ENCODE peak calls at places on chromosomes 13 and 19, in five cellular contexts. W is AG04450; B is AG04449; A is cardiac muscle cell; P is naive thymus-derived CD4-positive, alpha-beta T cell. O is an unnamed sample.

GRCh38 chr19:42091300-42092266 is 15.6 kb downstream of the ZNF574 start:
- DNase-seq in B (no peak), P (no peak), A (peak; percentile 55), W (no peak), O (no peak)

GRCh38 chr13:38804536-38804935 is 117.7 kb downstream of the FREM2 start:
- DNase-seq in B (no peak), W (no peak), A (no peak), P (no peak), O (peak; percentile 16)

GRCh38 chr19:53068834-53069233 is 24.3 kb downstream of the ERVV-2 start:
- DNase-seq in W (no peak), B (no peak), P (no peak), A (no peak), O (no peak)

GRCh38 chr19:41223431-41224234 is 4.6 kb downstream of the AXL start:
- DNase-seq in P (no peak), W (no peak), A (peak; percentile 29), B (no peak), O (peak; percentile 76)

GRCh38 chr13:48333976-48334375 is 30.4 kb downstream of the RB1 start:
- DNase-seq in W (no peak), B (no peak), P (no peak), A (no peak), O (no peak)

GRCh38 chr13:62294210-62294609 is 878.6 kb upstream of the PCDH20 start:
- DNase-seq in B (no peak), P (no peak), A (no peak), W (no peak), O (no peak)

GRCh38 chr19:19064098-19064722 is 416 bp downstream of the SLC25A42 start:
- DNase-seq in P (no peak), B (no peak), A (no peak), W (no peak), O (no peak)

GRCh38 chr19:572891-573825 is 762 bp downstream of the BSG start:
- DNase-seq in A (peak; percentile 69), P (no peak), B (no peak), W (no peak), O (peak; percentile 59)

GRCh38 chr13:45055902-45056648 is 64.2 kb upstream of the GTF2F2 start:
- DNase-seq in P (no peak), A (no peak), B (no peak), W (no peak), O (no peak)

GRCh38 chr13:100836696-100837095 is 162.1 kb upstream of the TMTC4 start:
- DNase-seq in P (no peak), A (no peak), W (no peak), B (no peak), O (no peak)

GRCh38 chr19:29277107-29277506 is 64.2 kb upstream of the UQCRFS1 start:
- DNase-seq in A (peak; percentile 42), B (no peak), P (peak; percentile 31), W (no peak), O (peak; percentile 77)

GRCh38 chr13:101570410-101570809 is 117.9 kb downstream of the ITGBL1 start:
- DNase-seq in A (no peak), B (no peak), W (no peak), P (no peak), O (no peak)

GRCh38 chr13:41590643-41591042 is 133.3 kb downstream of the RGCC start:
- DNase-seq in B (no peak), P (no peak), W (no peak), A (no peak), O (no peak)

GRCh38 chr19:6429419-6430221 is 3.9 kb downstream of the SLC25A41 start:
- DNase-seq in B (no peak), P (no peak), A (no peak), W (no peak), O (no peak)

GRCh38 chr19:4707956-4708650 is 15.5 kb downstream of the DPP9 start:
- DNase-seq in P (no peak), W (no peak), A (no peak), B (no peak), O (no peak)

GRCh38 chr19:18995804-18996241 is 37.5 kb downstream of the SUGP2 start:
- DNase-seq in W (peak; percentile 91), B (peak; percentile 46), A (peak; percentile 71), P (no peak), O (peak; percentile 93)

GRCh38 chr13:100694722-100695644 is 20.4 kb upstream of the TMTC4 start:
- DNase-seq in P (no peak), B (no peak), A (peak; percentile 71), W (no peak), O (peak; percentile 87)

GRCh38 chr19:4139614-4140236 is 13.7 kb upstream of the CREB3L3 start:
- DNase-seq in W (no peak), B (no peak), P (peak; percentile 90), A (peak; percentile 59), O (peak; percentile 83)

GRCh38 chr13:48561461-48562224 is 28.8 kb upstream of the RCBTB2 start:
- DNase-seq in B (no peak), W (no peak), A (no peak), P (no peak), O (no peak)

GRCh38 chr13:30395192-30396158 is 26.8 kb upstream of the UBE2L5 start:
- DNase-seq in P (peak; percentile 64), A (peak; percentile 28), B (peak; percentile 83), W (peak; percentile 88), O (peak; percentile 78)

GRCh38 chr13:107576430-107576829 is 638.9 kb downstream of the LIG4 start:
- DNase-seq in A (no peak), W (no peak), P (no peak), B (no peak), O (no peak)

GRCh38 chr19:31988256-31988655 is 357.2 kb upstream of the ZNF507 start:
- DNase-seq in A (no peak), W (no peak), P (no peak), B (no peak), O (no peak)

GRCh38 chr13:73657821-73658540 is 476.2 kb downstream of the KLF12 start:
- DNase-seq in B (no peak), W (no peak), P (no peak), A (no peak), O (no peak)

GRCh38 chr13:112873851-112874750 is 94.9 kb upstream of the MCF2L start:
- DNase-seq in A (peak; percentile 90), W (peak; percentile 10), P (no peak), B (no peak), O (peak; percentile 93)

GRCh38 chr13:109345433-109345941 is 440.9 kb downstream of the IRS2 start:
- DNase-seq in W (no peak), A (no peak), B (no peak), P (no peak), O (no peak)

GRCh38 chr19:5308471-5309437 is 31.9 kb downstream of the PTPRS start:
- DNase-seq in A (no peak), B (peak; percentile 47), W (peak; percentile 86), P (no peak), O (no peak)

GRCh38 chr13:24161010-24161775 is 673 bp downstream of the SPATA13 start:
- DNase-seq in W (no peak), B (no peak), P (peak; percentile 51), A (peak; percentile 32), O (peak; percentile 52)

GRCh38 chr19:44657211-44657921 is 13.7 kb downstream of the PVR start:
- DNase-seq in A (peak; percentile 80), W (no peak), B (no peak), P (peak; percentile 63), O (peak; percentile 90)

GRCh38 chr19:29629836-29630534 is 23.9 kb downstream of the POP4 start:
- DNase-seq in P (no peak), W (no peak), B (no peak), A (no peak), O (no peak)

GRCh38 chr13:44710576-44710975 is 134.4 kb upstream of the TSC22D1 start:
- DNase-seq in P (no peak), W (peak; percentile 83), B (peak; percentile 78), A (no peak), O (no peak)

GRCh38 chr13:80339578-80339840 is 1.4 kb downstream of the SPRY2 start:
- DNase-seq in B (no peak), A (no peak), P (no peak), W (no peak), O (peak; percentile 56)
- H3K4me3 ChIP-seq in B (peak overlapping the region; percentile 91), A (peak overlapping the region; percentile 98), P (peak overlapping the region; percentile 37), W (peak overlapping the region; percentile 95), O (peak overlapping the region; percentile 77)

DNA sequence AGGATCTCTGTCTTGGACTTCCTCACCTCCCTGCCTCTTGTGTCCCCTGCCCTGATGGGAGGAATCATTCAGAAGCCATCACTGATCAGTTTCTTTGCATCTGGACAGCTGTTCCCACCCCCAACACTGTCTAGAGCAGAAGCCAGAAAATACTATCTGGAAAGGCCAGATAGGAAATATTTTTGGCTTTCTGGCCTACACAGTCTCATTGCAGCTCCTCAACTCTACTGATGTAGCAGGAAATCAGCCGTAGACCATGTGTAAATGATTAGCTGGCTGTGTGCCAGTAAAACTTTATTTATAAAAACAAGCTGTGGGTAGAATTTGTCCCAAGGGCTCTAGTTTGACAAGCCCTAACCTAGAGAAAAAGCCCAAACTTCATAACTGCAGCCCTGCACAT is 5.6 kb downstream of the SIGLEC7 start:
- DNase-seq in W (no peak), B (no peak), A (no peak), P (no peak), O (no peak)
- H3K4me3 ChIP-seq in W (no peak overlapping the region), B (no peak overlapping the region), A (no peak overlapping the region), P (no peak overlapping the region), O (no peak overlapping the region)

GRCh38 chr13:28753208-28753892 is 34.6 kb upstream of the SLC46A3 start:
- DNase-seq in B (peak; percentile 78), P (no peak), A (peak; percentile 52), W (peak; percentile 72), O (peak; percentile 86)

GRCh38 chr13:28751210-28751935 is 32.6 kb upstream of the SLC46A3 start:
- DNase-seq in P (no peak), A (no peak), B (no peak), W (no peak), O (peak; percentile 24)

GRCh38 chr13:28753946-28754345 is 35.2 kb upstream of the SLC46A3 start:
- DNase-seq in W (no peak), P (no peak), B (no peak), A (no peak), O (no peak)

GRCh38 chr13:28755546-28755870 is 36.7 kb upstream of the SLC46A3 start:
- DNase-seq in W (no peak), B (no peak), P (no peak), A (no peak), O (no peak)

DNA sequence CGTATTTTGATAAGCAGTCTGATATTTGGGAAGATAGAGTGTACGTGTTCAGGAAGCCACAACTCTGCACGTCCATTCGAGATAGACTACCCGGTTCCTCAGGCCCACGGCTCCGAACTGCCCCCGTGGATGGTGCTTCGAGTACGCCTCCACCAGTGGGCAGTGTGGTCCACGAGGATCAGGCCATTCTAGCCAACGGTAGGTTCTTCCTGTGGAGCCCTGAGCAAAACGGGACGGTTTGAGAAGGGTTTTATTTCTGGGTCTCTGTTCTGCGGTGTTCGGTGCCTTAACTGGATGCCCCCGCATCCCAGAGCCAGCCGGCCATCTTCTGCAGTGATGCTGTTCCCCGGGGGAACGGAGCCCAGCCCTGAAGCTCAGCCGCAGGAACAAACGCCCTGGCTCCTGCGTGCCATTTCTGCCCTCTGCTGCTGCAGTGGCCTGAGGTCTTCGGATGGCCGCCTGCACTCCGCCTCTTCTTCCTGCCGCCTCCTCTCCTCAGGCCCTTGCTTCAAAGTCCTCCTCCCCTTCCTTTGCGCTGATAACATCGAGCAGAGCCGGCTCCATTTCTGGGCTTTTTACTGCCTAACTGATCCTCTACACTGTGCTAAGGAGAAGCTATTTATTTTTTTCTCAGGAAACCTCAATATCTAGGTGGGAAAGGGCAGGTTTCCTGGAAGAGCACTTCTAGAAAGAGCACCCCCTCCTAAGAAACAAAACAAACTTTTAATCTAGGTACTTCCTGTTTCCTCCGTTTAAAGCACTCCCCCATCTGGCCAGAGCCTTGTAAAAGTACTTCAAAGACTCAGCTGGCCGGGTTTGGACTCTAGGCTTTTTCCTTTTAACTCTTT is 36.2 kb upstream of the SLC46A3 start:
- DNase-seq in A (peak; percentile 12), B (no peak), W (no peak), P (no peak), O (peak; percentile 71)
- H3K4me3 ChIP-seq in A (no peak overlapping the region), B (no peak overlapping the region), W (no peak overlapping the region), P (peak overlapping the region; percentile 21), O (no peak overlapping the region)

GRCh38 chr19:55034751-55035150 is 3.3 kb downstream of the GP6 start:
- DNase-seq in B (no peak), P (no peak), A (no peak), W (no peak), O (no peak)
- H3K4me3 ChIP-seq in B (no peak overlapping the region), P (no peak overlapping the region), A (no peak overlapping the region), W (no peak overlapping the region), O (no peak overlapping the region)

O was measured in GM23338.